ENCODE peak calls at places on chromosomes 2 and 18, in nine cellular contexts. R is A549, E is endothelial cell of umbilical vein, J is SK-N-SH, Z is neural progenitor cell, S is HCT116, O is neuronal stem cell, I is fibroblast of lung, P is hepatocyte. A is an unnamed sample.

GRCh38 chr2:215982465-215982875 is 30.9 kb downstream of the MREG start:
- DNase-seq in P (peak; percentile 69), S (peak; percentile 62), Z (no peak), R (peak; percentile 90), J (no peak), E (no peak), O (no peak), I (peak; percentile 45), A (peak; percentile 81)

GRCh38 chr2:148957023-148957422 is 81.5 kb upstream of the LYPD6B start:
- DNase-seq in S (no peak), E (no peak), I (no peak), O (no peak), Z (no peak), P (no peak), J (no peak), R (no peak), A (no peak)

GRCh38 chr2:8303322-8303832 is 378.5 kb upstream of the ID2 start:
- DNase-seq in E (no peak), Z (no peak), O (no peak), J (no peak), R (no peak), P (no peak), S (no peak), I (peak; percentile 34), A (no peak)

GRCh38 chr2:226963528-226963927 is 127.7 kb downstream of the RHBDD1 start:
- DNase-seq in J (no peak), Z (peak; percentile 19), E (no peak), O (no peak), I (peak; percentile 39), S (peak; percentile 44), P (peak; percentile 17), R (peak; percentile 29), A (no peak)

GRCh38 chr18:22057908-22058527 is 111.4 kb upstream of the GATA6 start:
- DNase-seq in Z (no peak), I (no peak), P (peak; percentile 50), J (no peak), O (no peak), R (peak; percentile 28), S (no peak), E (no peak), A (no peak)

GRCh38 chr18:12391487-12392136 is 14.6 kb upstream of the AFG3L2 start:
- DNase-seq in E (peak; percentile 73), S (peak; percentile 52), Z (peak; percentile 76), O (peak; percentile 36), I (peak; percentile 80), P (peak; percentile 86), R (peak; percentile 53), J (peak; percentile 79), A (no peak)

GRCh38 chr18:58748899-58749595 is 77.8 kb downstream of the MALT1 start:
- DNase-seq in I (no peak), O (no peak), Z (no peak), S (no peak), R (no peak), E (no peak), P (no peak), J (no peak), A (no peak)

GRCh38 chr2:20590704-20591515 is 60.0 kb downstream of the HS1BP3 start:
- DNase-seq in Z (no peak), I (peak; percentile 56), S (no peak), R (no peak), P (no peak), J (peak; percentile 57), E (no peak), O (no peak), A (no peak)

GRCh38 chr18:32803571-32803970 is 30.7 kb upstream of the KLHL14 start:
- DNase-seq in E (no peak), I (no peak), J (no peak), S (no peak), R (no peak), O (peak; percentile 39), Z (peak; percentile 74), P (no peak), A (no peak)

GRCh38 chr2:216083464-216084279 is 2.0 kb downstream of the TMEM169 start:
- DNase-seq in S (no peak), R (no peak), Z (peak; percentile 87), P (no peak), J (peak; percentile 57), O (peak; percentile 88), E (no peak), I (peak; percentile 31), A (no peak)

GRCh38 chr2:45119855-45120254 is 110.6 kb upstream of the SIX2 start:
- DNase-seq in S (no peak), R (peak; percentile 45), P (no peak), E (no peak), Z (no peak), I (peak; percentile 74), O (no peak), J (no peak), A (peak; percentile 67)

DNA sequence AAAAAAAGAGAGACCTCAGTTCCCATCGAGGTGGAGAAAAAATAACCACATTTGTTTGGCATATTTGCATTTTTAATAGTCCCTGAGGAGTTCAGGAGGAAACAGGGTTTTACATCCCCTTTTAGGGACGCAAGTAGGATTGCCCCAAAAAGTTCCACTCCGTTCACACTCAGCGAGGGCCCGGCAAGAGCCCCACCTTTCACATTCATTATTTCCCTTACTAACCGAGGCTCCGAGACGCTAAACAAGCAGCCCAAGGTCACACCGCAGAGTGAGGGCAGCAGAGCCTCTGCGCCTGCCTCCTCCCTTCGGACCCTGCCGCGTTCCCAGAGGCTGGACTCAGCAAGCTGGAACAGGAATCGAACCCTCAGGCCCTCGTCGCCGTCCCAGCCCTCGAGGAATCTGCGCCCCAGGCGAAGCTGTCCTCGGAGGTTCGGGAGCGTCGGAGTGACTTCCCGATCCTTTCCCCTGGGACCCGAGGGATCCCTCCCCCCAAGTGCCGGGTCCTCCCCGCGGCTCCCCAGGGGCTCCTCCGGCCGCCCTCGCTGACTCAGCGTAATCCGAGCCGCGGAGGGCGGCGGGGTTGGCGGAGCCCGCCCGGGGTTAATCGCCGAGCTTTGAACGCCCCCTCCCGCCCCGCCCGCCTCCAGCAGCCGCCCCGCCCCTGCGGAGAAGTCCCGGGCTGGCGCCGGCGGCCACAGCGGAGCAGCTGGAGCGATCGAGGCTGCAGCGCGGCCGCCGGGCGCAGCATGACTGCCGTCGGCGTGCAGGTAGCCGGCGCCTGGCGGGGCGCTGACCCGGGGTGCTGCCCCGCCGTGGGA is at the start of gene TMEM37:
- DNase-seq in O (peak; percentile 80), J (peak; percentile 85), S (peak; percentile 28), P (peak; percentile 95), R (peak; percentile 58), E (peak; percentile 52), Z (peak; percentile 94), I (peak; percentile 76), A (peak; percentile 63)
- H3K4me2 ChIP-seq in O (peak within 1 kb of the TSS; percentile 67), J (peak within 1 kb of the TSS; percentile 77), S (peak within 1 kb of the TSS; percentile 84), P (peak within 1 kb of the TSS; percentile 89), R (peak within 1 kb of the TSS; percentile 65), E (peak within 1 kb of the TSS; percentile 87), Z (peak within 1 kb of the TSS; percentile 90), I (peak within 1 kb of the TSS; percentile 71), A (peak within 1 kb of the TSS; percentile 74)

GRCh38 chr2:100736121-100736915 is 83.6 kb upstream of the NPAS2 start:
- DNase-seq in P (no peak), O (no peak), S (no peak), J (no peak), I (no peak), E (peak; percentile 49), Z (peak; percentile 12), R (no peak), A (no peak)

GRCh38 chr2:100730290-100730868 is 89.6 kb upstream of the NPAS2 start:
- DNase-seq in E (peak; percentile 88), I (peak; percentile 85), P (peak; percentile 54), J (peak; percentile 21), S (peak; percentile 62), R (peak; percentile 82), O (no peak), Z (peak; percentile 77), A (peak; percentile 72)

GRCh38 chr2:100731535-100731981 is 88.4 kb upstream of the NPAS2 start:
- DNase-seq in P (no peak), O (no peak), E (peak; percentile 26), J (no peak), Z (no peak), R (peak; percentile 55), I (peak; percentile 64), S (no peak), A (no peak)

DNA sequence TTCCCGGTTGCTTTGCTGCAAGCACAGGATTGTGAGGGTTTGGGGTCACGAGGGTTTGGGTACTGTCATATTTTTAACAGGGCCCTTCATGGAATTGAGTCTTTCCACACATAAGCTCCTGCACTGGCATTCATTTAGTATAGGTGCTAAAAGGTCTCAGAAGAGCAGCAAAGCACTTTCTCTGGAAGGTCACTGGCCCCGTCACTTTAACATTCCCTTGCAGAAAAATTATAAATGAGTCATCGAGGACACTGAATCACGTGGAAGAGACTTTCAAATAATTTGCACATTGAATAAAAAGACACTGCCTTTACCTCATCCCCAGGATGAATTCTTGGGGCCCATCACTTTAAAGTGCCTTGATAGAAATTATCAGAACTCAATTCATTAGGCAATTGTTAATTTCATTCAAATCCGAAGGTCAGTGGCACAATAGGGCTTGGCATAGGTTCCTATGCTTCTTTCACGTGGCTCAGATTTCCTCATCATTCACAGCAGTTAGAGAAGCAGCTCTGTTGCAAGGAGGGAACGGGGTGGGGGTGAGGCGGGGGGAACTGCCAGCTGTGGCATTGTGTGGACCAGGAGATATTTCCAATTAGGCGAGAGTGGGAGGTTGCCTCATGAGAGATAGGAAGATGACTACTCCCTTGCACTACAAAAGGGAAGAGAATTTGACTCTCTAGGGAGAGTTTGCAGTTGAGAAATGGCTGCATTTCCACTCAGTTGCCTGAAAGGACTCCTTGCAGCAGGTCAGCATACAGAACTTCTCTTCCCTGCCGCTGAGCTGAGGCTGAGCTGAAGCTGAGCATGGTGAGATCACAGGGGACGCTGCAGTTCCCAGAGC is 86.4 kb upstream of the NPAS2 start:
- DNase-seq in I (peak; percentile 93), R (peak; percentile 24), E (peak; percentile 30), P (peak; percentile 21), Z (peak; percentile 59), S (no peak), J (no peak), O (peak; percentile 35), A (peak; percentile 67)
- H3K4me2 ChIP-seq in I (peak overlapping the region; percentile 59), R (peak overlapping the region; percentile 52), E (no peak overlapping the region), P (no peak overlapping the region), Z (peak overlapping the region; percentile 45), S (peak overlapping the region; percentile 36), J (peak overlapping the region; percentile 60), O (no peak overlapping the region), A (peak overlapping the region; percentile 66)

DNA sequence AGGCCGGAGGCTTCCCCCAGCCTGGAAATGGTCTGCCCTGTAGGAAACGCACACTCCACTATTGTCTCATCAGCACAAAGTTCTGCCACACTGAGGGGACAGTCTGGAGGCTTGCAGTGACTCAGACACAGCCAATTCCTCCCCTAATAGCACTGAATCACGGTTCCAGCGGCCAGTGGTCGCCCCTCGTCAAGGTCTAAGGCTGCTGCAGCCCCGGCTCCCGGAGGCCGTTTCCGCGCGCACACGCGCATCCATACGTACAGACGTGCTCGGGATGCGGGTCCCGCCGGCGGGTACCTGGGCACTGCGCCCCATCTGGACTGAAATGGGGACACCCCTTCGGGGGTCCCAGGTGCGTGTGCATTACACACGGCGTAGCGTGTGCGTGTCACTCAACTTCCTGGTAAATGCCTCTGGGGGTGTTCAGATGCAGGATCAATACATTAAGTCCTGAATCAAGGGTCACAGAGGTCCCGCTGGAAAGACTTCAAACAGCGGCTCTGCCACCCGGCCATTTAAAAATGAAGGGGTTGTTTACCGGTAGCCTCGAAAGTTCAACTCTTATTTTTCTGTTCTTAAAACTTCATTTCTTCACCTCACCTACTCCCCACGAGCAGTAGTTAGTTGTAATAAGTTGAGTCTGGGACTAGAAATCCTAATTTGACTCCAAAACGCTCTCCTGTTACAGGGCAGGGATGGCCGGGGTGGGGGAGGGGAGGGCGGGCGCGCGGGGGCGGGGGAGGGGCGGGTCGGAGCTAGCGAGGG is 575 bp upstream of the ZNF516 start:
- DNase-seq in I (peak; percentile 56), J (peak; percentile 59), S (no peak), O (peak; percentile 70), R (peak; percentile 34), E (no peak), P (peak; percentile 69), Z (peak; percentile 79), A (peak; percentile 12)
- H3K4me2 ChIP-seq in I (peak overlapping the region; percentile 67), J (peak overlapping the region; percentile 81), S (peak overlapping the region; percentile 98), O (peak overlapping the region; percentile 85), R (peak overlapping the region; percentile 92), E (peak overlapping the region; percentile 88), P (peak overlapping the region; percentile 95), Z (peak overlapping the region; percentile 90), A (peak overlapping the region; percentile 91)

GRCh38 chr2:2899826-2900225 is 477.8 kb downstream of the EIPR1 start:
- DNase-seq in J (peak; percentile 79), E (no peak), S (no peak), R (no peak), I (no peak), Z (no peak), O (no peak), P (no peak), A (no peak)
- H3K4me2 ChIP-seq in J (no peak overlapping the region), E (no peak overlapping the region), S (no peak overlapping the region), R (no peak overlapping the region), I (no peak overlapping the region), Z (no peak overlapping the region), O (no peak overlapping the region), P (no peak overlapping the region), A (no peak overlapping the region)

A was measured in PC-9.